ENCODE peak calls at places on chromosomes 3 and 15, in ten cellular contexts. L, C, W, T, Q, X, A, Y, O and J are unnamed samples.

GRCh38 chr15:76345880-76346665 is 9.5 kb downstream of the ISL2 start:
- DNase-seq in O (no peak), T (no peak), W (no peak), C (no peak), X (peak), L (no peak), Q (no peak), A (no peak), Y (no peak), J (no peak)

GRCh38 chr15:86355798-86356197 is 276.1 kb downstream of the AGBL1 start:
- DNase-seq in A (no peak), Q (no peak), L (no peak), O (no peak), X (no peak), C (no peak), T (no peak), Y (no peak), W (no peak), J (no peak)

GRCh38 chr3:172367205-172368105 is 80.8 kb downstream of the GHSR start:
- DNase-seq in W (peak), A (no peak), X (no peak), Q (peak), O (peak), L (no peak), T (peak), Y (no peak), C (no peak), J (no peak)

GRCh38 chr3:169744332-169745054 is 20.4 kb downstream of the TERC start:
- DNase-seq in X (no peak), O (peak), L (no peak), Y (no peak), W (peak), A (no peak), Q (peak), T (peak), C (no peak), J (no peak)

GRCh38 chr3:56691165-56692000 is 8.3 kb upstream of the TASOR start:
- DNase-seq in O (no peak), C (no peak), A (no peak), X (no peak), Y (no peak), T (peak), L (no peak), W (peak), Q (no peak), J (no peak)

GRCh38 chr15:87547470-87548181 is 708.9 kb downstream of the NTRK3 start:
- DNase-seq in X (no peak), A (no peak), L (no peak), T (peak), C (no peak), Q (peak), Y (no peak), W (no peak), O (no peak), J (no peak)

GRCh38 chr3:100556656-100557310 is 52.6 kb upstream of the ADGRG7 start:
- DNase-seq in W (peak), L (peak), Q (peak), C (no peak), X (no peak), A (no peak), Y (no peak), O (peak), T (peak), J (no peak)

GRCh38 chr3:127170794-127171193 is 22.1 kb upstream of the PRR23E start:
- DNase-seq in O (peak), X (no peak), W (peak), L (no peak), T (peak), C (peak), A (no peak), Y (no peak), Q (peak), J (no peak)

GRCh38 chr3:139534444-139534812 is 5.1 kb downstream of the RBP1 start:
- DNase-seq in C (no peak), L (peak), O (peak), W (peak), X (no peak), Y (peak), T (peak), A (no peak), Q (peak), J (no peak)

GRCh38 chr3:96354742-96355141 is 459.7 kb upstream of the EPHA6 start:
- DNase-seq in C (no peak), W (no peak), Y (no peak), O (no peak), Q (peak), X (no peak), L (no peak), T (no peak), A (no peak), J (no peak)

GRCh38 chr3:194470615-194471014 is 16.2 kb downstream of the ATP13A3 start:
- DNase-seq in O (no peak), Y (no peak), W (no peak), Q (no peak), C (no peak), X (no peak), L (no peak), T (no peak), A (no peak), J (no peak)

GRCh38 chr3:194474675-194475074 is 12.1 kb downstream of the ATP13A3 start:
- DNase-seq in T (no peak), C (no peak), W (peak), O (no peak), Y (no peak), A (no peak), X (no peak), L (no peak), Q (no peak), J (no peak)

GRCh38 chr3:194471863-194472262 is 14.9 kb downstream of the ATP13A3 start:
- DNase-seq in O (no peak), L (no peak), W (no peak), X (no peak), T (no peak), Y (no peak), Q (no peak), C (no peak), A (no peak), J (no peak)

GRCh38 chr3:194469977-194470376 is 16.8 kb downstream of the ATP13A3 start:
- DNase-seq in L (no peak), T (no peak), C (no peak), W (no peak), Y (no peak), Q (no peak), X (no peak), O (no peak), A (no peak), J (no peak)

DNA sequence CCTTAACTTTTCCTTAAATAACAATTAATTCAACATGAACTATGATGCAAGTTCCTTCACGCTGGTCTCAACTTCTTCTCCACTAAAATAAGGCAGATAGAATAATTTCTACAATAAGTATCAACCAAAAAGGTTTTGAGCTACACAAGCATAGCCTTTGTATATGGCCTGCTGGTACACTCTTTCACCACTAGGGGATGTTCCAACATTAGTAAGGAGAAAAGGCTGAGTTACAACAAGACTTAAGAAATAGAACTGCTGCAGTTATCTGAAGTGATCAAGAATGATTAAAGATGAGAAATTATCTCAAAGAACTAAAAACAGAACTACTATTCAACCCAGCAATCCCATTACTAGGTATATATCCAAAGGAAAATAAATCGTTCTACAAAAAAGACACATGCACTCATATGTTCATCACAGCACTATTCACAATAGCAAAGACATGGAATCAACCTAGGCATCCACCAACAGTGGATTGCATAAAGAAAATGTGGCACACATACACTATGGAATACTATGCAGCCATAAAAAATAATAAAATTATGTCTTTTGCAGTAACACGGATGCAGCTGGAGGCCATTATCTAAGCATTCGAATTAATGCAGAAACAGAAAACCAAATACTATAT is 14.4 kb downstream of the ATP13A3 start:
- DNase-seq in O (peak), L (peak), Q (peak), A (peak), W (peak), T (peak), X (peak), Y (no peak), C (no peak), J (no peak)
- TF ChIP-seq CTCF in O (peak), L (peak), Q (peak), A (peak), W (peak), T (peak), X (peak), Y (peak), C (peak), J (peak)

GRCh38 chr3:132642539-132642847 is 17.1 kb downstream of the ACAD11 start:
- DNase-seq in C (no peak), Q (no peak), W (no peak), A (no peak), O (no peak), X (no peak), Y (no peak), L (no peak), T (no peak), J (no peak)
- TF ChIP-seq CTCF in C (no peak), Q (no peak), W (no peak), A (no peak), O (no peak), X (no peak), Y (no peak), L (no peak), T (no peak), J (no peak)

DNA sequence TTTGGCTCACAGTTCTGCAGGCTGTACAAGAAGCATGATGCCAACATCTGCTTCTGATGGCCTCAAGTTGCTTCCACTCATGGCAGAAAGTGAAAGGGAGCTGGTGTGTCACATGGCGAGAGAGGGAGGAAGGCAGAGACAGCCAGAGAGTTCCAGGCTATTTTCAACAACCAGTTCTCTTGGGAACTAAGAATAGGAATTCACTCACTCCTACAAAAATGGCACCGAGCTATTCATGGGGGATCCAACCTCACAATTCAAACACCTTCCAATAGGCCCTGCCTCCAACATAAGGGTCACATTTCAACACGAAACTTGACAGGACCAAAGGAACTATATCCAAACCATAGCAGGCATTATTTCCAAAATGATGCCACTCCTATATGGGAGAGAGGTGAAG is 299.5 kb upstream of the TGFBR2 start:
- DNase-seq in A (no peak), L (no peak), T (no peak), W (no peak), O (no peak), Y (no peak), Q (no peak), X (no peak), C (no peak), J (no peak)
- TF ChIP-seq CTCF in A (no peak), L (no peak), T (no peak), W (no peak), O (no peak), Y (no peak), Q (no peak), X (no peak), C (no peak), J (no peak)

GRCh38 chr3:152538518-152538917 is 269.8 kb downstream of the MBNL1 start:
- DNase-seq in T (no peak), Q (peak), L (no peak), Y (no peak), X (no peak), O (no peak), W (no peak), A (no peak), C (no peak), J (no peak)

GRCh38 chr3:152540120-152540519 is 271.4 kb downstream of the MBNL1 start:
- DNase-seq in Q (no peak), X (no peak), W (no peak), T (no peak), A (no peak), L (no peak), O (no peak), C (no peak), Y (no peak), J (no peak)

GRCh38 chr3:152539191-152539764 is 270.5 kb downstream of the MBNL1 start:
- DNase-seq in Y (no peak), W (no peak), T (no peak), L (no peak), C (no peak), Q (no peak), A (no peak), X (no peak), O (no peak), J (no peak)
- TF ChIP-seq CTCF in Y (no peak), W (no peak), T (peak), L (no peak), C (no peak), Q (peak), A (no peak), X (no peak), O (no peak), J (no peak)

GRCh38 chr3:102235679-102236078 is 199.1 kb upstream of the ZPLD1 start:
- DNase-seq in Q (peak), T (peak), A (no peak), W (peak), O (no peak), X (no peak), Y (no peak), L (no peak), C (no peak), J (no peak)
- TF ChIP-seq CTCF in Q (peak), T (peak), A (no peak), W (peak), O (peak), X (no peak), Y (no peak), L (peak), C (no peak), J (no peak)

GRCh38 chr15:89815769-89816168 is 1.1 kb upstream of the ANPEP start:
- DNase-seq in Q (no peak), L (no peak), C (no peak), W (no peak), Y (no peak), O (no peak), T (no peak), A (no peak), X (no peak), J (no peak)

GRCh38 chr15:89812126-89812846 is 2.4 kb downstream of the ANPEP start:
- DNase-seq in Y (peak), A (no peak), Q (peak), O (peak), W (no peak), C (peak), X (peak), L (no peak), T (peak), J (no peak)

GRCh38 chr15:89814112-89814742 is 425 bp downstream of the ANPEP start:
- DNase-seq in X (no peak), Y (no peak), O (no peak), A (no peak), W (no peak), Q (no peak), T (no peak), L (no peak), C (no peak), J (no peak)

GRCh38 chr15:89812847-89813320 is 1.8 kb downstream of the ANPEP start:
- DNase-seq in T (no peak), C (no peak), W (no peak), L (no peak), O (no peak), Q (no peak), Y (no peak), A (no peak), X (no peak), J (no peak)

DNA sequence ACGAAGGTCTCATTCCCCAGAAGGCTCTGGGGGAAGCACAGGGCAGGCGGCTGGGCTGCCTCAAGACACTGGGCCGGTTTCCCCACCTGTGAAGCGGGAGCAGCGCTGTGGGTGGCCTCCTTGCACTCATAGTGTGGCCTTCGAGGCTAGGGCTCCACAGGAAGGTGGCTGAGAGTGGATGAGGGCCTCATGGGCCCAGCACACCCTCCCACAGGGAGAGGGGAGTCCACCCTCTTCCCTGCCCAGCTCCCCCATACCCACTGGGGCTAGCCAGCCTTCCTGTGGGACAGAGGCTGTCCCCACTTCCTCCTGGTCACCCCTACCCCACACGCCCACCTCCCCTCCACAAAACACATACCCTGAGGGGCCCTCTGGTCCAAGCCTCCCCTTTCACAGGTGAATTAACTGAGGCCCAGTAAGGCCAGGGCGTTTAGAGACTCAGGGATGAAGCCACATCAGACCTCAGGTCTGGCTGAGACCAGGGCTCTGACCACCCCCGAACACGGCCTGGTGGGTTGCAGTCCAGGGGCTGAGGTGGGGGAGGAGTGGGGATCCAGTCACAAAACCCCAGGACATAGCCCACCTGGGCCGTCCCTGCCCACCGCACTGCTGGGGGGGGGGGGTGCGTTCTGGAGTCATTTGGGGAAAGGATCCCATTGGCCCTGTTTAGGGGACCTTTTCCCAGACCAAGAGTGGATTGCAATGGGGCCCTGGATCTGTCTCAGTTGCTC is 1.1 kb downstream of the ANPEP start:
- DNase-seq in A (no peak), W (no peak), O (no peak), T (no peak), Q (no peak), Y (no peak), L (no peak), X (no peak), C (no peak), J (no peak)
- TF ChIP-seq CTCF in A (no peak), W (no peak), O (no peak), T (no peak), Q (no peak), Y (no peak), L (no peak), X (no peak), C (no peak), J (no peak)